ENCODE peak calls at places on chromosomes 2 and 18, in eight cellular contexts. R, G, Q, C, M, Z, O and U are unnamed samples.

GRCh38 chr2:23453936-23454460 is 69.0 kb downstream of the KLHL29 start:
- DNase-seq in C (no peak), O (no peak), G (no peak), R (no peak), Z (no peak), Q (no peak), M (no peak), U (no peak)

GRCh38 chr2:229838729-229839128 is 83.1 kb downstream of the TRIP12 start:
- DNase-seq in C (no peak), R (no peak), Q (no peak), O (no peak), Z (no peak), G (no peak), M (no peak), U (no peak)

GRCh38 chr2:75053484-75054112 is 95.2 kb downstream of the POLE4 start:
- DNase-seq in G (peak), Q (no peak), Z (peak), C (peak), R (peak), M (no peak), O (peak), U (peak)

GRCh38 chr2:230783101-230783500 is 70.5 kb downstream of the CAB39 start:
- DNase-seq in R (no peak), C (no peak), Q (no peak), M (no peak), O (no peak), G (no peak), Z (no peak), U (no peak)

GRCh38 chr2:46232860-46233259 is 64.3 kb upstream of the EPAS1 start:
- DNase-seq in C (peak), R (no peak), O (no peak), G (no peak), Q (peak), M (no peak), Z (no peak), U (no peak)

GRCh38 chr2:2324119-2324518 is 7.0 kb downstream of the MYT1L start:
- DNase-seq in M (no peak), R (no peak), C (no peak), O (no peak), Q (no peak), Z (no peak), G (no peak), U (no peak)

GRCh38 chr18:36580874-36581750 is 247.7 kb downstream of the TPGS2 start:
- DNase-seq in M (no peak), Q (peak), G (no peak), Z (no peak), C (no peak), R (peak), O (peak), U (no peak)

GRCh38 chr2:1900736-1901135 is 156.4 kb upstream of the PXDN start:
- DNase-seq in C (no peak), R (no peak), O (no peak), G (no peak), M (no peak), Z (no peak), Q (no peak), U (no peak)

GRCh38 chr2:236088368-236089057 is 79.7 kb downstream of the GBX2 start:
- DNase-seq in G (no peak), M (no peak), Z (no peak), C (peak), O (no peak), Q (no peak), R (peak), U (no peak)

GRCh38 chr2:20482711-20483110 is 35.8 kb downstream of the RHOB start:
- DNase-seq in R (no peak), G (no peak), Q (no peak), M (no peak), O (no peak), C (no peak), Z (no peak), U (no peak)

GRCh38 chr18:36196239-36196995 is 9.1 kb downstream of the MOCOS start:
- DNase-seq in M (no peak), Q (no peak), C (no peak), R (no peak), Z (no peak), O (no peak), G (no peak), U (no peak)

GRCh38 chr2:172109256-172109655 is 6.6 kb upstream of the DLX2 start:
- DNase-seq in Q (no peak), G (no peak), O (no peak), Z (no peak), C (no peak), M (no peak), R (no peak), U (no peak)

GRCh38 chr2:42030829-42031228 is 17.0 kb upstream of the PKDCC start:
- DNase-seq in Q (no peak), R (no peak), C (no peak), Z (no peak), O (no peak), G (no peak), M (no peak), U (no peak)

GRCh38 chr18:45169610-45170009 is 445.7 kb upstream of the SLC14A2 start:
- DNase-seq in Q (peak), G (no peak), M (no peak), O (peak), R (peak), Z (no peak), C (peak), U (no peak)

GRCh38 chr2:100036020-100036419 is 106.4 kb downstream of the AFF3 start:
- DNase-seq in Z (no peak), G (no peak), R (no peak), O (no peak), M (no peak), Q (no peak), C (no peak), U (no peak)

GRCh38 chr2:239581352-239581901 is 180.6 kb upstream of the HDAC4 start:
- DNase-seq in Q (no peak), G (no peak), R (no peak), M (no peak), C (no peak), O (no peak), Z (no peak), U (no peak)

GRCh38 chr2:12787891-12788783 is 71.4 kb downstream of the TRIB2 start:
- DNase-seq in C (no peak), O (peak), M (no peak), G (no peak), Z (no peak), R (peak), Q (peak), U (no peak)

GRCh38 chr2:17803492-17803891 is 12.8 kb upstream of the MSGN1 start:
- DNase-seq in G (no peak), Z (no peak), R (no peak), M (no peak), Q (no peak), C (no peak), O (no peak), U (no peak)

GRCh38 chr18:50879302-50880107 is 587 bp downstream of the ME2 start:
- DNase-seq in Q (peak), C (peak), G (no peak), Z (peak), R (peak), O (peak), M (peak), U (peak)

GRCh38 chr2:218501665-218502064 is 66.5 kb downstream of the USP37 start:
- DNase-seq in M (no peak), C (no peak), G (no peak), Q (peak), R (no peak), Z (no peak), O (peak), U (no peak)

GRCh38 chr2:118834901-118835738 is 12.3 kb downstream of the EN1 start:
- DNase-seq in G (no peak), O (no peak), R (no peak), C (no peak), Z (no peak), M (no peak), Q (no peak), U (no peak)

GRCh38 chr2:184835081-184835728 is 236.9 kb downstream of the ZNF804A start:
- DNase-seq in Z (no peak), C (no peak), G (peak), R (no peak), Q (peak), M (peak), O (peak), U (no peak)

GRCh38 chr18:58970943-58971799 is 106.5 kb downstream of the ZNF532 start:
- DNase-seq in Z (no peak), G (no peak), R (no peak), O (no peak), C (no peak), M (no peak), Q (no peak), U (no peak)

GRCh38 chr2:173598525-173598924 is 243.9 kb downstream of the CDCA7 start:
- DNase-seq in O (no peak), Q (no peak), M (no peak), C (no peak), R (no peak), Z (no peak), G (no peak), U (no peak)

GRCh38 chr2:192298664-192299063 is 103.9 kb upstream of the TMEFF2 start:
- DNase-seq in M (no peak), Z (no peak), C (no peak), R (no peak), G (no peak), Q (peak), O (no peak), U (no peak)

GRCh38 chr2:120613742-120614481 is 121.8 kb upstream of the GLI2 start:
- DNase-seq in Q (peak), G (no peak), C (no peak), Z (no peak), O (peak), M (no peak), R (no peak), U (no peak)

GRCh38 chr18:7116832-7117389 is 686 bp downstream of the LAMA1 start:
- DNase-seq in C (no peak), R (no peak), Z (no peak), M (no peak), O (no peak), G (no peak), Q (peak), U (no peak)

GRCh38 chr2:106160786-106161261 is 33.3 kb downstream of the UXS1 start:
- DNase-seq in R (no peak), Z (no peak), Q (no peak), G (no peak), C (no peak), O (no peak), M (peak), U (no peak)

DNA sequence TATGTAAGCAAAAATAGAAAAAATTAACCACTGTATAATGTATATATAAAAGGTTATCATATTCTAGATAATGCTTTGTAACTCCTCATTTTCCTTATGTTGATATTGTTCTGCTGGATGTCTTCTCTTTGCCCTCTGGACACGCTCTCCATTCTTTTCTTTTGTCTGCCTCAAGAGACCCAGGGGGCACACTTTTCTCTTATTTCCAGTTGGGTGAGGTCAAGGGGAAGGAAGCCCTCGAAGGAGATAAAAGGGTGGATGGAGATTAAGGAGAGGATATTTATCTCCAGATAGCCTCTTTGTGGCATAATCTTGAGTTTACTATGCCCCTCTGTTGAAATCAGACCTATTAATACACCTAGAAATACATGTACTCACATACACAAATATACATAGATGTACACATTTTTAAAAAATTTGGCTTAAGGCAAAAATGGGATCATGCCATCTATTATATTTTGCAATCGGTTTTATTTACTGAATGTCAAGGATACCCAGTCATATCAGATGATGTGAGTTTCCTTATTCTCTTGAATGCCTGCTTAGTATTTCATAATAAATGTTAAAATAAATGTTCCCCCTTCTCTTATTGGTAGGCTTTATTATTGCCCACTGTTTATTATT is 65.3 kb downstream of the LCLAT1 start:
- DNase-seq in C (no peak), R (peak), M (no peak), O (no peak), Z (no peak), G (no peak), Q (no peak), U (no peak)
- TF ChIP-seq CTCF in C (no peak), R (no peak), M (no peak), O (no peak), Z (no peak), G (no peak), Q (no peak), U (no peak)

DNA sequence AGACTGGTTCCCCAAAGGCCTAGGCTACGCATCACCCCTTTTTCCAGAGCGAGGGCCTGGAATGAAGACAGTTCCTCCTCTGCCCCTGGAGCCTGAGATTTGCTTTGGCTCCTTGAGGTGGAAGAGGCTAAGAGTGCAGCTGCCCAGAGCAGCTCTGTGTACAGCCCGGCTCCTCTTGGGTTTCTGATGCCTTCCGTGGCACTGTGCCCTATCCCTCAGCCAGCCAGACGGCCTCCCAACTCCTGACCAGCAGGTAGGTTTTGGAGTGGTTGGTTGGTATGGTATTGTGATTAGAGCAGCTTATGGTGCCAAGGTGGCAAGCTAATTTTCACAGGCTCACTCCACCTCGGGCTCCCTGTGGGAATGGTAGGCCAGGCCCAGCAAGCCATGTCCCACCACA is 112.2 kb downstream of the TANC1 start:
- DNase-seq in R (no peak), Z (no peak), G (no peak), M (no peak), C (no peak), Q (no peak), O (no peak), U (no peak)
- H3K27ac ChIP-seq in R (no peak), Z (no peak), G (no peak), M (no peak), C (no peak), Q (no peak), O (no peak), U (no peak)

DNA sequence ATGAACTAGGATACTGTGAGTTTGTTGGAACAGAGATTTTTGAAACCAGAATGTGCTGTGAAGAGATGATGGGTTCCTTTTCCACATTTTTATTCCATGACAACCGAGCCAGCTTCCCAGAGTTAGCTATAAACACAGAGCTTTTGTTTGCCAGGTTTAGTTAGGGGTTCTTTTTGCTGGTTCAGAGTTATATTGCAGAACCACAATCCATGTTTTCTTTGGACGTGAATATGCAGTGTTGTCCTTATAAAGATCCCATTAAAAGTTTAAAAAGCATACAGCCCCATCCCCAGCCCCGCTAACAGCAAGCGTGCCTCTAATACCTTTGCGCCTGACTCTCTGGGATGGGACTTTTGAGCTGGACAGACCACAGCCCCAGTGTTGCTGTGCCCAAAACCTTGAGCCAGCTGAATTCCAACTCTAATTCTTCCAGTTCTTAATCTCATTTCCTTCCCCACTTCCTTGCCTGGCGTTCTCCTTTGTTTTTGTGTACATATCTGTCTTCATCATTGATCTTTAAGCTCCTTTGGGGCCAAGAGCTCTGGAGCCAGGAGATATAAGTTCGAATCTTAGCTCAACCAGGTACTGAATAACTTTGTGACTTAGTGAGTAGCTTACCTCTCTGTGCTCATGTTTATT is 72.3 kb downstream of the SPATS2L start:
- DNase-seq in Z (no peak), C (no peak), O (no peak), M (no peak), G (no peak), Q (peak), R (no peak), U (no peak)
- H3K4me3 ChIP-seq in Z (peak), C (no peak), O (no peak), M (no peak), G (no peak), Q (no peak), R (no peak), U (peak)

GRCh38 chr2:96626553-96626942 is 11.6 kb downstream of the KANSL3 start:
- DNase-seq in M (no peak), R (no peak), G (no peak), C (no peak), O (no peak), Z (no peak), Q (no peak), U (no peak)
- TF ChIP-seq CTCF in M (no peak), R (no peak), G (no peak), C (no peak), O (no peak), Z (no peak), Q (no peak), U (no peak)

GRCh38 chr2:85846411-85846810 is 42.4 kb downstream of the ST3GAL5 start:
- DNase-seq in Z (no peak), O (peak), M (no peak), R (peak), C (no peak), Q (peak), G (no peak), U (no peak)
- H3K27ac ChIP-seq in Z (no peak), O (no peak), M (no peak), R (no peak), C (no peak), Q (no peak), G (no peak), U (no peak)

DNA sequence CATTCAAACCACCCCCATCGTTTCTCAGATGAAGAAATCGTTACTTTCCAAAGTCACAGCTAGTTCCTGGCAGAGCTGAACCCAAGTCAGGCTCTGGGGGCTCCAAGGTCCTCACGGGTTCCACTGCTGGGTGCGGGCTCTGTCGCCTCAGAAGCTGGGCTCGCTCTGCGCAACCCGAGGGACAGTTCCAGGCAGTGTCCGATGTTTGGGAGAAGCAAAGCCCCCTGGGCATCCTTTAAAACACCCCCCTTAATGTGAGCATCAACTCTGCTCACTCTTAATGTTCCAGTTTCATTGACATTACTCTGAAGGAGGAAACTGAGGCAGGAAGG is 796 bp downstream of the AOX1 start:
- DNase-seq in Q (no peak), G (no peak), R (no peak), Z (no peak), M (no peak), O (no peak), C (no peak), U (no peak)
- H3K4me3 ChIP-seq in Q (peak), G (peak), R (no peak), Z (peak), M (no peak), O (peak), C (no peak), U (no peak)

GRCh38 chr2:189628817-189629552 is 32.3 kb upstream of the ASNSD1 start:
- DNase-seq in R (no peak), C (peak), Q (no peak), G (no peak), Z (no peak), O (no peak), M (no peak), U (no peak)

GRCh38 chr2:189629553-189630453 is 31.5 kb upstream of the ASNSD1 start:
- DNase-seq in Q (no peak), G (no peak), M (no peak), C (no peak), Z (no peak), R (no peak), O (no peak), U (no peak)

GRCh38 chr2:189631849-189632248 is 29.4 kb upstream of the ASNSD1 start:
- DNase-seq in M (no peak), G (no peak), R (no peak), Q (peak), Z (no peak), O (no peak), C (peak), U (no peak)

GRCh38 chr2:189635353-189635752 is 25.9 kb upstream of the ASNSD1 start:
- DNase-seq in O (no peak), Q (no peak), C (no peak), R (no peak), M (no peak), Z (no peak), G (no peak), U (no peak)

GRCh38 chr2:189633392-189633811 is 27.9 kb upstream of the ASNSD1 start:
- DNase-seq in M (no peak), Z (no peak), G (no peak), R (peak), Q (no peak), O (no peak), C (no peak), U (no peak)
- TF ChIP-seq CTCF in M (no peak), Z (peak), G (peak), R (peak), Q (peak), O (peak), C (peak), U (no peak)

GRCh38 chr2:43193996-43194869 is 32.2 kb downstream of the ZFP36L2 start:
- DNase-seq in O (no peak), C (peak), Q (no peak), Z (no peak), M (no peak), G (peak), R (no peak), U (peak)

GRCh38 chr2:43190305-43191052 is 35.9 kb downstream of the ZFP36L2 start:
- DNase-seq in O (no peak), R (no peak), G (no peak), C (no peak), Q (no peak), Z (no peak), M (no peak), U (peak)

GRCh38 chr2:43192039-43192438 is 34.4 kb downstream of the ZFP36L2 start:
- DNase-seq in O (no peak), R (peak), Q (no peak), M (peak), Z (no peak), C (peak), G (no peak), U (no peak)

GRCh38 chr2:43193652-43193995 is 32.8 kb downstream of the ZFP36L2 start:
- DNase-seq in R (no peak), Q (no peak), C (no peak), Z (no peak), O (no peak), G (no peak), M (no peak), U (no peak)

DNA sequence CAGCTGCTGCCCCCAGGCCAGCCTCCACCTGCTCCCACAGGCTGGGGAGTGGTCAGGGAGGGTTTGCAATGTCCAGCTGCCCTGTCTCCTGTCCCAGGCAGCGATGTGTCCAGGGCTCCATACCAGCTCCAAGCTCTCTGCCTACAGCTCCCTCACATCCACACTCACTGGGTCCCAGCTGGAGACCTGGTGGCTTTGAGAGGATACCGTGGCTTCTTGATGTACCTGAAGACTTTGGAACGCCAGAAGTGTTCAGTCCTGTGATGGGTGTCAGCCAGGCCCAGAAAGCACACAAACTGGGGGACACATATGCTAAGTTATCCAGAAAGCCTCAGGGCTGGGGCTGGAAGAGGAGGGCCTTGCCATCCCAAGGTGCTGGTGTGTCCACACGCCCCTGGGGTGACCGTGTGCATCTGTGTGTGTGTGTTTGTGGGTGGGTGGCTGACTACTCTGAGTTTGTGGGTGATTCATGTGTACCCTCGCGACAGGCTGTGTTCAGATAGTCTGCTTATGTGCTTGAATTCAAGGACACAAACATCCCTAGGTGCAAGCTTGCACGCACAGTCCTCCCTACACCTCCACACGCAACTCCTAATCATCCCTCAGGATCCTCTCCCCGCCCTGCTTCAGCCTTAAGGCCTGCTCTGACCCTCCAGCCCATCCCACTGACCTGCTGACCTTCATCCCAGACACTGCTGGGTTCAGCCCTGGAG is 33.3 kb downstream of the ZFP36L2 start:
- DNase-seq in Z (no peak), Q (no peak), M (no peak), O (no peak), C (no peak), R (no peak), G (no peak), U (peak)
- H3K27ac ChIP-seq in Z (no peak), Q (no peak), M (peak), O (no peak), C (peak), R (no peak), G (peak), U (peak)